ENCODE peak calls at places on chromosomes 12 and 14, in five cellular contexts. Z is GM23338, M is psoas muscle, I is lower lobe of right lung, A is ovary. F is an unnamed sample.

GRCh38 chr12:130179621-130180020 is 17.4 kb downstream of the FZD10 start:
- DNase-seq in Z (no peak), M (no peak), I (no peak), A (no peak), F (no peak)

GRCh38 chr14:94284221-94284620 is 8.8 kb downstream of the SERPINA10 start:
- DNase-seq in Z (no peak), M (no peak), I (no peak), A (no peak), F (no peak)

GRCh38 chr14:103743691-103744090 is 28.1 kb downstream of the ZFYVE21 start:
- DNase-seq in Z (no peak), M (no peak), I (no peak), A (no peak), F (no peak)

GRCh38 chr12:93415723-93416464 is 25.9 kb downstream of the UBE2N start:
- DNase-seq in Z (no peak), M (no peak), I (no peak), A (no peak), F (peak; percentile 69)

GRCh38 chr12:55935742-55936151 is 4.8 kb downstream of the DGKA start:
- DNase-seq in Z (peak; percentile 54), M (peak; percentile 70), I (peak; percentile 47), A (peak; percentile 53), F (peak; percentile 21)

GRCh38 chr12:53096089-53096741 is 1.3 kb upstream of the IGFBP6 start:
- DNase-seq in Z (peak; percentile 58), M (peak; percentile 93), I (no peak), A (peak; percentile 72), F (peak; percentile 85)

GRCh38 chr12:176321-177181 is 37.4 kb downstream of the SLC6A12 start:
- DNase-seq in Z (no peak), M (no peak), I (no peak), A (no peak), F (peak; percentile 43)

GRCh38 chr12:107634530-107634929 is 51.1 kb upstream of the PWP1 start:
- DNase-seq in Z (peak; percentile 68), M (no peak), I (no peak), A (no peak), F (no peak)

GRCh38 chr12:1840981-1841425 is 20.6 kb downstream of the LRTM2 start:
- DNase-seq in Z (no peak), M (no peak), I (peak; percentile 29), A (no peak), F (no peak)

GRCh38 chr12:2543801-2544200 is 251.0 kb upstream of the FKBP4 start:
- DNase-seq in Z (no peak), M (no peak), I (no peak), A (no peak), F (no peak)

GRCh38 chr12:46342562-46343033 is 30.0 kb downstream of the SLC38A2 start:
- DNase-seq in Z (peak; percentile 76), M (no peak), I (no peak), A (no peak), F (no peak)

GRCh38 chr12:66066071-66066928 is 64.2 kb downstream of the LLPH start:
- DNase-seq in Z (no peak), M (no peak), I (no peak), A (no peak), F (peak; percentile 72)

GRCh38 chr14:94547726-94548125 is 13.5 kb upstream of the SERPINA4 start:
- DNase-seq in Z (no peak), M (no peak), I (no peak), A (no peak), F (no peak)

GRCh38 chr12:62720661-62721330 is 214.2 kb downstream of the PPM1H start:
- DNase-seq in Z (no peak), M (no peak), I (no peak), A (no peak), F (no peak)

GRCh38 chr12:118711185-118711584 is 270.2 kb upstream of the SRRM4 start:
- DNase-seq in Z (no peak), M (no peak), I (no peak), A (no peak), F (no peak)

GRCh38 chr12:92539966-92540791 is 162.6 kb upstream of the PLEKHG7 start:
- DNase-seq in Z (peak; percentile 41), M (peak; percentile 53), I (no peak), A (no peak), F (peak; percentile 8)

GRCh38 chr12:69569236-69569635 is 16.0 kb upstream of the CCT2 start:
- DNase-seq in Z (no peak), M (no peak), I (no peak), A (no peak), F (no peak)

GRCh38 chr14:90642239-90642717 is 174.0 kb downstream of the TTC7B start:
- DNase-seq in Z (peak; percentile 84), M (no peak), I (no peak), A (no peak), F (peak; percentile 68)

GRCh38 chr12:50102648-50103309 is 1.0 kb upstream of the GPD1 start:
- DNase-seq in Z (peak; percentile 30), M (peak; percentile 67), I (peak; percentile 79), A (no peak), F (no peak)

GRCh38 chr12:124497039-124497438 is 70.4 kb downstream of the NCOR2 start:
- DNase-seq in Z (no peak), M (peak; percentile 67), I (no peak), A (no peak), F (no peak)

GRCh38 chr12:47744005-47744651 is 14.6 kb downstream of the RAPGEF3 start:
- DNase-seq in Z (peak; percentile 94), M (no peak), I (peak; percentile 78), A (no peak), F (no peak)
- H3K4me1 ChIP-seq in Z (peaks cover 4% of the 10 kb centered on the region), M (no peaks in the 10 kb centered on the region), I (peaks cover 28% of the 10 kb centered on the region), A (no peaks in the 10 kb centered on the region), F (peaks cover 11% of the 10 kb centered on the region)

DNA sequence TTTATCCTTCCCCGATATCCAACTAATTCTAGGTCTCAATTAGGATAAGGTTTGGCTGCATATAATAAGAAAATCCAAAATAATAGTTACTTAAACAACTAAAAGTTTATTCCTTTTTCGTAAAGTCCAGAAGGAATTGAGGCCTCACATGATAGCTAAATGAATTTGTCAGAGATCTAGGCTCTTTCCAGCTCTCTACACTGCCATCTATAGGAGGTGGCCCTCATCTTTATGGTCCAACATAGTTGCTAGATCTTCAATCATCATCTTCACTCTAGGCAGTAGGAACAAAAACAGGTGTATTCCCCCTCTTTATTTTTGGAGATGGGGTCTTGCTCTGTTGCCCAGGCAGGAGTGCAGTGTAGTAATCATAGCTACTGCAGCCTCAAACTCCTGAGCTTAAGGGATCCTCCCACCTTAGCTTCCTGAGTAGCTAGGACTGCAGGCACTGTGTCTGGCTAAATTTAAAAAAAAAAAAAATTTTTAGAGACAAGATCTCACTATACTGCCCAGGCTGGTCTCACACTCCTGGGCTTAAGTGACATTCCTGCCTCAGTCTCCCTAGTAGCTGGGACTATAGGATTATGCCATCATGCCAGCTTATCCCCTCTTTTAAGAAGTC is 46.5 kb upstream of the SAV1 start:
- DNase-seq in Z (peak; percentile 61), M (no peak), I (no peak), A (no peak), F (peak; percentile 70)
- TF ChIP-seq CTCF in Z (peak; percentile 58), M (peak; percentile 40), I (peak; percentile 42), A (no peak), F (peak; percentile 80)

GRCh38 chr14:32656609-32657008 is 282.1 kb upstream of the NPAS3 start:
- DNase-seq in Z (no peak), M (no peak), I (no peak), A (no peak), F (no peak)
- H3K4me1 ChIP-seq in Z (no peaks in the 10 kb centered on the region), M (peaks cover 14% of the 10 kb centered on the region), I (peaks cover 6% of the 10 kb centered on the region), A (peaks cover 1% of the 10 kb centered on the region), F (no peaks in the 10 kb centered on the region)

GRCh38 chr12:18320976-18321375 is 59.7 kb downstream of the PIK3C2G start:
- DNase-seq in Z (no peak), M (no peak), I (no peak), A (no peak), F (no peak)

GRCh38 chr12:18323159-18323558 is 61.8 kb downstream of the PIK3C2G start:
- DNase-seq in Z (no peak), M (no peak), I (no peak), A (no peak), F (peak; percentile 4)

DNA sequence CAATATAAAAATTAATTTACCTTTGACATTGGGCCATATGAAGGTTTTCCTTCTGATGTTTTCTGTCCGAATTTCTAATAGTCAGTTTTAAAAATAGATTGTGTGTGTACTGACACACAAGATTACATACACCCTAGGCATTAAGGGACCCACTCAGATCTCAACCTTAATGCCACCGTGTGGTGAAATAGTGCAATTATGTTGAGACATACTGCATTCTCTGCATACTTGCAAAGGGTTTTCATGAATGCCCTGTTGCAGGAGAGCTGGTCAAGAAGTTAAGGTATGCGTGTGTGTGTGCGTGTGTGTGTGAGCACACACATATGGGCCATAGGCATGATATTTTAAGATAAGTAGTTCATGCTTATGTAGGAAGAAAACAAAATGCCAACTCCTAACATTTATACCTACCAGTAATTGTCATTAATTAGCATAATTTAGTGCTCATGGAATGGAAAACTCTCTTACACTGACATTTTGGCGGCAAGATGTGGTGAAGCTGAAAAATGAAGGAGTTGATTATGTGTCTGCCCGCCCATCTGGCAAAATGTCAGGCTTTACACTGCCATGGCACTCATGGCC is 58.8 kb downstream of the PIK3C2G start:
- DNase-seq in Z (peak; percentile 78), M (no peak), I (no peak), A (no peak), F (peak; percentile 81)
- TF ChIP-seq CTCF in Z (peak; percentile 71), M (no peak), I (peak; percentile 38), A (no peak), F (peak; percentile 57)

DNA sequence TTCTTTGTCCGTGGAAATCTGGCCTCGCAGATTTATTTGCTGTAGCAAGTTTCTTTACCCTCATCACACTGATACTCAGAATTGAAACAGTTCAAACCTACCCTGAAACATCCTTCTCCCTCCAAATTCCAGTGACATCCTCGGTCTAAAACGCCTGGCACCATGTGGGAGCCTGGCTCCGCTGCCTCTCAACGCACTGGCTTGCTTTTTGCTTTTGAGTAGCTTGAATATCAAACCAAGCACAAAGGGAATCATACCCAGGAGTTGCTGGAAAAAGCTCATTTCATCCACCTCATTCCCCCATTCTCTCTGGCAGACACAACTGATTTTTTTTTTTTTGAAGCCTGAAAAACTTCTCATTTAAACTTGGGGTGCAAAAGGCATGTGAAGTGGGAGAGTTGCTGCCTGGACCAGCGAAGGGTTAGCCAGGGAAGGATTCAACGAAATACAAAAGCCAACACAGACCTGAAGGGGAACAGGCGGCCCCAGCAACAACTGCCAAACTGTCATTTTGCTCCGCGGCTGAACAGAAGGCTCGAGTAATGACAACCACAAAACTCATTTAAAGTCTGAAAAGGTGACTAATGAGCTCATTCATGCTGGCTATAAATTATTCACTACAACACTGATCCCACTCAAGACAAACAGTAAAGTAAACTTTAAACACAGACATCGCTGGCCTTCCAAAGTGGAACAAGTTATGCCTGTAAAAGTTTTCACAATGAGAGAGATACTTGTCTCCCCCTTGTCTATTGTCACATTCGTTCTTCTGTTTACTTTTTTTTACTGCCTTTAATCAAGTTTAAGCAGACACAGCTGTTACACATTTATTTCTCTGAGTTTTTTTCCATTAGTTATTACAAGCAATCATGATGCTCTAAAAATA is 12.4 kb upstream of the FOXN3 start:
- DNase-seq in Z (no peak), M (no peak), I (no peak), A (no peak), F (no peak)
- H3K4me1 ChIP-seq in Z (peaks cover 43% of the 10 kb centered on the region), M (peaks cover 35% of the 10 kb centered on the region), I (peaks cover 57% of the 10 kb centered on the region), A (peaks cover 26% of the 10 kb centered on the region), F (peaks cover 20% of the 10 kb centered on the region)

DNA sequence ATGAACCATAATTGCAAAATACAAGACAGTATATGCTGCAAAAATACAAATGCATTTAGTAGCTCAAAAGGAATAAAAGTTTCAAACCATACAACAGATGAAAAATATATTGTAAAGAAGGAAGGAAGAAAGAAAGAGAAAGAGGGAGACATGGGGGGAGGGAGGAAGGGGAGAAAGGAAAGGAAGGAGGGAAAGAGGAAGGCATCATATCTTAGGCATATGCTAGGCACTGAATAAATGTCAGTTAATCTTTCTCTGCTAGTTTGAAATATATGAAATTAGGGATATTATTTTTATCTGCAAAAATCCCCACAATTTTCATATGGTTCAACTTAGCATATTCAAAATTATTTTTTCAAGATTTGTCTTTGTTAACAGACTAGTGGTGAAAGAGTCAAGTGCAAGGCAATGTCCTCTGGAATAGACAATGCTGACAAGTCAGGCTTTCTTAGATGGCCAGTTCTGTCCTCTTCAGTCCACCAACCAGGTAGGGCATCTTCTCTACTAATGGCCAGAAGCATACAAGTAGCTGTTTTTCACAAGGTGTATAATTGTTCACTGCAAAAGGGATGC is 506.4 kb downstream of the PRKD1 start:
- DNase-seq in Z (peak; percentile 3), M (no peak), I (no peak), A (no peak), F (no peak)
- TF ChIP-seq CTCF in Z (no peak), M (no peak), I (no peak), A (no peak), F (no peak)